ENCODE peak calls at places on chromosomes 5 and 9, in seven cellular contexts. M is lung, P is astrocyte of the spinal cord, A is PC-9, R is psoas muscle, N is cardiac fibroblast, X is cardiac muscle cell. O is an unnamed sample.

GRCh38 chr9:120109242-120109641 is 470.7 kb downstream of the CDK5RAP2 start:
- DNase-seq in P (no peak), R (no peak), M (no peak), X (no peak), A (peak; percentile 3), N (no peak), O (peak; percentile 78)

GRCh38 chr5:34842554-34842953 is 3.6 kb downstream of the TTC23L start:
- DNase-seq in N (no peak), A (no peak), M (no peak), X (no peak), R (no peak), P (no peak), O (no peak)

GRCh38 chr5:55220433-55221185 is 6.5 kb downstream of the MCIDAS start:
- DNase-seq in X (peak; percentile 24), M (no peak), N (no peak), P (no peak), R (peak; percentile 40), A (no peak), O (peak; percentile 71)

GRCh38 chr5:168313596-168314204 is 22.3 kb downstream of the WWC1 start:
- DNase-seq in A (no peak), P (no peak), X (no peak), M (no peak), R (no peak), N (no peak), O (no peak)

GRCh38 chr5:174384509-174384947 is 339.0 kb downstream of the NSG2 start:
- DNase-seq in R (no peak), M (no peak), P (no peak), A (no peak), X (peak; percentile 90), N (peak; percentile 86), O (no peak)

GRCh38 chr5:94040591-94041148 is 299.3 kb upstream of the POU5F2 start:
- DNase-seq in X (no peak), N (no peak), P (no peak), R (no peak), M (no peak), A (no peak), O (no peak)

GRCh38 chr9:127910613-127911205 is 6.1 kb downstream of the ST6GALNAC4 start:
- DNase-seq in X (no peak), A (no peak), R (no peak), M (no peak), P (peak; percentile 38), N (peak; percentile 50), O (no peak)

GRCh38 chr5:169717298-169717697 is 80.2 kb downstream of the DOCK2 start:
- DNase-seq in M (peak; percentile 29), X (peak; percentile 86), P (no peak), A (no peak), N (peak; percentile 88), R (no peak), O (no peak)

GRCh38 chr5:38453506-38453905 is 102.9 kb downstream of the LIFR start:
- DNase-seq in A (no peak), M (no peak), P (peak; percentile 25), R (no peak), X (no peak), N (no peak), O (no peak)

GRCh38 chr5:42230839-42231238 is 192.4 kb upstream of the GHR start:
- DNase-seq in P (no peak), X (no peak), N (no peak), M (no peak), R (no peak), A (no peak), O (no peak)

GRCh38 chr5:42225009-42225408 is 198.2 kb upstream of the GHR start:
- DNase-seq in N (no peak), A (no peak), R (no peak), X (no peak), P (no peak), M (no peak), O (no peak)

DNA sequence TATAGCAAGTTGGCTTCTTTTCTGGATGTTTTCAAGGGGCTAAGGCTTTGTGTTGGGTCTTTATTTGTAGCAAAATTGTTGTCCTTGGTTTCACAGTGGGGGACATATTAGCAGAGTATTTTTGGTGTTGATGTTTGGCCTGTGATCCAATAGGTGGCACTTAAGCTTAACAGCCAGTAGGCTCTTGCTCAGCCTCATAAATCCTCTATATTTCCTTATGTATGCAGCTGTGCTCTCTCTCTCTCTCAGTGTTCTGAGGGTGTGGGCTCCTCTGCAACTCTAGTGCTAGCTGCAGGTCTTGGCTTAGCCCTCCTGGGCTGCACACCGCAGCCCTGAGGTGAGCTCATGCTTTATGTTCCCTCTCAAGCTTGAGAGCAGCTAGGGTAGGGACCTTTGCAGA is 195.0 kb upstream of the GHR start:
- DNase-seq in M (no peak), A (no peak), P (no peak), R (no peak), X (no peak), N (no peak), O (no peak)
- TF ChIP-seq CTCF in M (no peak), A (no peak), P (no peak), R (no peak), X (no peak), N (peak; percentile 26), O (no peak)

GRCh38 chr9:37508834-37509206 is 23.1 kb downstream of the POLR1E start:
- DNase-seq in A (no peak), M (no peak), P (no peak), X (no peak), R (no peak), N (no peak), O (no peak)
- TF ChIP-seq CTCF in A (no peak), M (no peak), P (no peak), X (no peak), R (no peak), N (no peak), O (no peak)

DNA sequence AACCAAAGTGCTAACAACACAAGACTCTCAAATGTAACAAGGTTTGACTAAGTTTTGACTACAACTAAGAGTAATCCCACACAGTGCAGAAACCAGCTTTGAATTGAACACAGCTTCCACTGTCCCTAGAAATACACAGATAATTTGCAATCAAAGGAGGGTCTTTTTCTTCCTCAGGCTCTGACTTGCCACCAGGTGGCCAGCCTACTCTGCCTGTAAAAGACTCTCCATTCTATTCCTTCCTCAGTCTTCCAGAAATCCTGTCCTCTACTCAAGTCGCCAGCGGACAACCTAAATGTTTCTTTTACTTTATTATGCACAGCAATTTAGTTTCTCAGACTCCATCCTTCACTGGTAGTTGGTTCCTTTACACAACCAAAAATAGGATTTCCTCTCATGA is 32.2 kb upstream of the MCTP1 start:
- DNase-seq in A (no peak), M (no peak), X (no peak), P (no peak), N (no peak), R (no peak), O (no peak)
- TF ChIP-seq CTCF in A (peak; percentile 22), M (no peak), X (no peak), P (peak; percentile 18), N (peak; percentile 16), R (no peak), O (peak; percentile 14)

GRCh38 chr5:134027203-134027582 is 22.4 kb upstream of the VDAC1 start:
- DNase-seq in R (no peak), N (no peak), M (no peak), A (no peak), X (no peak), P (no peak), O (no peak)

GRCh38 chr5:134024811-134025210 is 20.0 kb upstream of the VDAC1 start:
- DNase-seq in R (no peak), P (no peak), M (no peak), X (no peak), N (no peak), A (no peak), O (no peak)

GRCh38 chr5:134025786-134026185 is 21.0 kb upstream of the VDAC1 start:
- DNase-seq in N (no peak), M (no peak), X (no peak), R (no peak), A (no peak), P (no peak), O (no peak)

GRCh38 chr5:134028496-134028895 is 23.7 kb upstream of the VDAC1 start:
- DNase-seq in M (no peak), P (peak; percentile 16), R (no peak), N (no peak), X (no peak), A (no peak), O (no peak)

GRCh38 chr5:134026521-134027202 is 21.9 kb upstream of the VDAC1 start:
- DNase-seq in R (no peak), M (no peak), N (peak; percentile 70), A (peak; percentile 60), X (peak; percentile 73), P (peak; percentile 61), O (peak; percentile 45)
- TF ChIP-seq CTCF in R (peak; percentile 33), M (no peak), N (peak; percentile 65), A (peak; percentile 75), X (peak; percentile 67), P (peak; percentile 76), O (peak; percentile 25)

O was measured in glutamatergic neuron.